ENCODE peak calls at places on chromosomes 1 and 21, in eight cellular contexts. One of them, this sample, is unnamed.

GRCh38 chr1:223000549-223001135 is 142.4 kb downstream of the TLR5 start:
- DNase-seq in suprapubic skin: no peak
- DNase-seq in NCI-H1417 treated with DMSO at 0.1 percent for 48 hours: no peak
- DNase-seq in ascending aorta: no peak
- DNase-seq in HTR-8/SVneo: no peak
- DNase-seq in NAMALWA: no peak
- DNase-seq in substantia nigra: no peak
- DNase-seq in amygdala: no peak
- DNase-seq in this sample: no peak

GRCh38 chr1:205048382-205048781 is 5.4 kb downstream of the CNTN2 start:
- DNase-seq in suprapubic skin: no peak
- DNase-seq in NCI-H1417 treated with DMSO at 0.1 percent for 48 hours: no peak
- DNase-seq in ascending aorta: no peak
- DNase-seq in HTR-8/SVneo: no peak
- DNase-seq in NAMALWA: no peak
- DNase-seq in substantia nigra: peak
- DNase-seq in amygdala: no peak
- DNase-seq in this sample: no peak

GRCh38 chr1:47459263-47459788 is 21.5 kb downstream of the FOXD2 start:
- DNase-seq in suprapubic skin: no peak
- DNase-seq in NCI-H1417 treated with DMSO at 0.1 percent for 48 hours: no peak
- DNase-seq in ascending aorta: no peak
- DNase-seq in HTR-8/SVneo: no peak
- DNase-seq in NAMALWA: no peak
- DNase-seq in substantia nigra: no peak
- DNase-seq in amygdala: no peak
- DNase-seq in this sample: no peak

GRCh38 chr1:84735483-84735882 is 45.2 kb upstream of the SSX2IP start:
- DNase-seq in suprapubic skin: no peak
- DNase-seq in NCI-H1417 treated with DMSO at 0.1 percent for 48 hours: no peak
- DNase-seq in ascending aorta: no peak
- DNase-seq in HTR-8/SVneo: no peak
- DNase-seq in NAMALWA: no peak
- DNase-seq in substantia nigra: no peak
- DNase-seq in amygdala: no peak
- DNase-seq in this sample: peak

GRCh38 chr21:35217504-35218060 is 168.5 kb upstream of the RUNX1 start:
- DNase-seq in suprapubic skin: no peak
- DNase-seq in NCI-H1417 treated with DMSO at 0.1 percent for 48 hours: no peak
- DNase-seq in ascending aorta: no peak
- DNase-seq in HTR-8/SVneo: peak
- DNase-seq in NAMALWA: no peak
- DNase-seq in substantia nigra: no peak
- DNase-seq in amygdala: no peak
- DNase-seq in this sample: peak

GRCh38 chr1:87334351-87335174 is 5.9 kb downstream of the LMO4 start:
- DNase-seq in suprapubic skin: peak
- DNase-seq in NCI-H1417 treated with DMSO at 0.1 percent for 48 hours: no peak
- DNase-seq in ascending aorta: no peak
- DNase-seq in HTR-8/SVneo: no peak
- DNase-seq in NAMALWA: peak
- DNase-seq in substantia nigra: peak
- DNase-seq in amygdala: no peak
- DNase-seq in this sample: peak

GRCh38 chr1:65044411-65044810 is 78.1 kb upstream of the JAK1 start:
- DNase-seq in suprapubic skin: no peak
- DNase-seq in NCI-H1417 treated with DMSO at 0.1 percent for 48 hours: no peak
- DNase-seq in ascending aorta: no peak
- DNase-seq in HTR-8/SVneo: no peak
- DNase-seq in NAMALWA: peak
- DNase-seq in substantia nigra: no peak
- DNase-seq in amygdala: no peak
- DNase-seq in this sample: no peak

GRCh38 chr1:103492003-103492665 is 33.4 kb upstream of the RNPC3 start:
- DNase-seq in suprapubic skin: no peak
- DNase-seq in NCI-H1417 treated with DMSO at 0.1 percent for 48 hours: no peak
- DNase-seq in ascending aorta: no peak
- DNase-seq in HTR-8/SVneo: no peak
- DNase-seq in NAMALWA: no peak
- DNase-seq in substantia nigra: no peak
- DNase-seq in amygdala: no peak
- DNase-seq in this sample: peak

GRCh38 chr1:38361566-38361965 is 315.0 kb upstream of the POU3F1 start:
- DNase-seq in suprapubic skin: no peak
- DNase-seq in NCI-H1417 treated with DMSO at 0.1 percent for 48 hours: no peak
- DNase-seq in ascending aorta: no peak
- DNase-seq in HTR-8/SVneo: no peak
- DNase-seq in NAMALWA: no peak
- DNase-seq in substantia nigra: no peak
- DNase-seq in amygdala: no peak
- DNase-seq in this sample: no peak

GRCh38 chr1:67060811-67061218 is 6.9 kb upstream of the SLC35D1 start:
- DNase-seq in suprapubic skin: no peak
- DNase-seq in NCI-H1417 treated with DMSO at 0.1 percent for 48 hours: no peak
- DNase-seq in ascending aorta: peak
- DNase-seq in HTR-8/SVneo: peak
- DNase-seq in NAMALWA: no peak
- DNase-seq in substantia nigra: no peak
- DNase-seq in amygdala: no peak
- DNase-seq in this sample: peak

GRCh38 chr1:156221986-156222692 is 9.3 kb downstream of the PMF1 start:
- DNase-seq in suprapubic skin: no peak
- DNase-seq in NCI-H1417 treated with DMSO at 0.1 percent for 48 hours: no peak
- DNase-seq in ascending aorta: no peak
- DNase-seq in HTR-8/SVneo: no peak
- DNase-seq in NAMALWA: no peak
- DNase-seq in substantia nigra: no peak
- DNase-seq in amygdala: no peak
- DNase-seq in this sample: no peak

GRCh38 chr1:7589080-7589735 is 181.9 kb upstream of the VAMP3 start:
- DNase-seq in suprapubic skin: peak
- DNase-seq in NCI-H1417 treated with DMSO at 0.1 percent for 48 hours: no peak
- DNase-seq in ascending aorta: no peak
- DNase-seq in HTR-8/SVneo: no peak
- DNase-seq in NAMALWA: no peak
- DNase-seq in substantia nigra: no peak
- DNase-seq in amygdala: no peak
- DNase-seq in this sample: no peak

GRCh38 chr1:54763814-54764131 is 550 bp downstream of the PARS2 start:
- DNase-seq in suprapubic skin: no peak
- DNase-seq in NCI-H1417 treated with DMSO at 0.1 percent for 48 hours: no peak
- DNase-seq in ascending aorta: no peak
- DNase-seq in HTR-8/SVneo: no peak
- DNase-seq in NAMALWA: peak
- DNase-seq in substantia nigra: no peak
- DNase-seq in amygdala: no peak
- DNase-seq in this sample: no peak

GRCh38 chr1:227895828-227896685 is 51.7 kb downstream of the WNT9A start:
- DNase-seq in suprapubic skin: peak
- DNase-seq in NCI-H1417 treated with DMSO at 0.1 percent for 48 hours: no peak
- DNase-seq in ascending aorta: peak
- DNase-seq in HTR-8/SVneo: no peak
- DNase-seq in NAMALWA: no peak
- DNase-seq in substantia nigra: no peak
- DNase-seq in amygdala: no peak
- DNase-seq in this sample: no peak

GRCh38 chr1:93443456-93443855 is 4.5 kb upstream of the FNBP1L start:
- DNase-seq in suprapubic skin: no peak
- DNase-seq in NCI-H1417 treated with DMSO at 0.1 percent for 48 hours: no peak
- DNase-seq in ascending aorta: no peak
- DNase-seq in HTR-8/SVneo: no peak
- DNase-seq in NAMALWA: no peak
- DNase-seq in substantia nigra: no peak
- DNase-seq in amygdala: no peak
- DNase-seq in this sample: no peak

GRCh38 chr1:40090652-40091355 is 6.2 kb downstream of the PPT1 start:
- DNase-seq in suprapubic skin: no peak
- DNase-seq in NCI-H1417 treated with DMSO at 0.1 percent for 48 hours: no peak
- DNase-seq in ascending aorta: no peak
- DNase-seq in HTR-8/SVneo: peak
- DNase-seq in NAMALWA: no peak
- DNase-seq in substantia nigra: no peak
- DNase-seq in amygdala: no peak
- DNase-seq in this sample: peak

GRCh38 chr1:27993241-27993640 is 33.5 kb downstream of the XKR8 start:
- DNase-seq in suprapubic skin: no peak
- DNase-seq in NCI-H1417 treated with DMSO at 0.1 percent for 48 hours: no peak
- DNase-seq in ascending aorta: no peak
- DNase-seq in HTR-8/SVneo: no peak
- DNase-seq in NAMALWA: no peak
- DNase-seq in substantia nigra: no peak
- DNase-seq in amygdala: no peak
- DNase-seq in this sample: no peak

GRCh38 chr1:1239624-1240347 is 6.7 kb downstream of the C1QTNF12 start:
- DNase-seq in suprapubic skin: no peak
- DNase-seq in NCI-H1417 treated with DMSO at 0.1 percent for 48 hours: no peak
- DNase-seq in ascending aorta: no peak
- DNase-seq in HTR-8/SVneo: no peak
- DNase-seq in NAMALWA: no peak
- DNase-seq in substantia nigra: no peak
- DNase-seq in amygdala: no peak
- DNase-seq in this sample: no peak

GRCh38 chr1:220391426-220391825 is 119.2 kb upstream of the RAB3GAP2 start:
- DNase-seq in suprapubic skin: no peak
- DNase-seq in NCI-H1417 treated with DMSO at 0.1 percent for 48 hours: no peak
- DNase-seq in ascending aorta: no peak
- DNase-seq in HTR-8/SVneo: no peak
- DNase-seq in NAMALWA: no peak
- DNase-seq in substantia nigra: no peak
- DNase-seq in amygdala: no peak
- DNase-seq in this sample: no peak

GRCh38 chr1:35762204-35762603 is 7.6 kb downstream of the CLSPN start:
- DNase-seq in suprapubic skin: no peak
- DNase-seq in NCI-H1417 treated with DMSO at 0.1 percent for 48 hours: no peak
- DNase-seq in ascending aorta: no peak
- DNase-seq in HTR-8/SVneo: no peak
- DNase-seq in NAMALWA: no peak
- DNase-seq in substantia nigra: no peak
- DNase-seq in amygdala: no peak
- DNase-seq in this sample: peak

GRCh38 chr1:19350566-19350965 is 38.4 kb downstream of the SLC66A1 start:
- DNase-seq in suprapubic skin: no peak
- DNase-seq in NCI-H1417 treated with DMSO at 0.1 percent for 48 hours: no peak
- DNase-seq in ascending aorta: no peak
- DNase-seq in HTR-8/SVneo: no peak
- DNase-seq in NAMALWA: no peak
- DNase-seq in substantia nigra: no peak
- DNase-seq in amygdala: no peak
- DNase-seq in this sample: no peak